ENCODE peak calls at places on chromosomes 6 and 20, in four cellular contexts. A is GM12878, V is K562, O is HepG2. B is an unnamed sample.

GRCh38 chr6:52221302-52221701 is 23.0 kb downstream of the IL17F start:
- DNase-seq in A (no peak), V (peak), O (no peak), B (no peak)

GRCh38 chr6:1871936-1872335 is 262.2 kb downstream of the FOXC1 start:
- DNase-seq in A (no peak), V (no peak), O (no peak), B (no peak)

GRCh38 chr6:134826889-134827737 is 122.8 kb downstream of the ALDH8A1 start:
- DNase-seq in A (no peak), V (no peak), O (no peak), B (no peak)

GRCh38 chr6:18823782-18824386 is 436.7 kb downstream of the RNF144B start:
- DNase-seq in A (no peak), V (peak), O (peak), B (peak)

GRCh38 chr20:37071481-37071911 is 24.3 kb downstream of the RBL1 start:
- DNase-seq in A (peak), V (no peak), O (no peak), B (no peak)

GRCh38 chr20:17431621-17432364 is 99.4 kb downstream of the BFSP1 start:
- DNase-seq in A (no peak), V (peak), O (peak), B (peak)

GRCh38 chr20:3751664-3752385 is 15.7 kb downstream of the ADISSP start:
- DNase-seq in A (no peak), V (no peak), O (no peak), B (no peak)

GRCh38 chr6:157657754-157658153 is 165.3 kb upstream of the SNX9 start:
- DNase-seq in A (no peak), V (no peak), O (no peak), B (no peak)

GRCh38 chr6:109580519-109580918 is 97.5 kb upstream of the ZBTB24 start:
- DNase-seq in A (no peak), V (no peak), O (no peak), B (no peak)

GRCh38 chr20:22522701-22523100 is 61.7 kb downstream of the FOXA2 start:
- DNase-seq in A (no peak), V (no peak), O (no peak), B (no peak)

GRCh38 chr6:14458669-14459266 is 341.2 kb downstream of the CD83 start:
- DNase-seq in A (no peak), V (no peak), O (no peak), B (no peak)

GRCh38 chr6:11188161-11188915 is 44.1 kb downstream of the NEDD9 start:
- DNase-seq in A (no peak), V (no peak), O (peak), B (no peak)

GRCh38 chr6:137025786-137026730 is 18.7 kb downstream of the IL20RA start:
- DNase-seq in A (peak), V (no peak), O (no peak), B (no peak)

GRCh38 chr6:141335889-141336288 is 796.8 kb upstream of the GJE1 start:
- DNase-seq in A (no peak), V (no peak), O (no peak), B (no peak)

GRCh38 chr6:116036075-116036773 is 24.5 kb downstream of the FRK start:
- DNase-seq in A (no peak), V (no peak), O (no peak), B (no peak)

GRCh38 chr6:145844933-145845531 is 30.4 kb upstream of the FBXO30 start:
- DNase-seq in A (no peak), V (no peak), O (no peak), B (no peak)

GRCh38 chr6:30759575-30760239 is 15.4 kb upstream of the IER3 start:
- DNase-seq in A (no peak), V (no peak), O (peak), B (no peak)

GRCh38 chr6:118748311-118749062 is 97.1 kb upstream of the CEP85L start:
- DNase-seq in A (no peak), V (no peak), O (no peak), B (no peak)

GRCh38 chr20:8721098-8721497 is 347.8 kb upstream of the PLCB4 start:
- DNase-seq in A (peak), V (peak), O (peak), B (peak)

DNA sequence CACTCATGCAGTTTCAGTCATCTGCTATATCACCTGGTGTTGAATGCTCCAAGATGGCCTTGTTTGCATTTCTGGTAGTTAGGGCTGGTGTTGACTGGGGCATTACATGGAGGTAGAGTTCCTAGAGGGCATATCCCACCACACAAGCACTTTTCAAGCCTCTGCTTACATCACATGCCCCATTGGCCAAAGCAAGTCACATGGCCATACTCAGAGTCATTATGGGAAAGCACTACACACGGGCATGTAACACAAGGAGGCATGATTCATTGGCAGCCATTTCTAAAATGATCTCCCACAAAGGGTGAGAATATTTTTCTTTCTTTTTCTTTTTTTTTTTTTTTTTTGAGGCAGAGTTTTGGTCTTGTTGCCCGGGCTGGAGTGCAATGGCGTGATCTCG is 73.2 kb downstream of the TRMT6 start:
- DNase-seq in A (no peak), V (no peak), O (no peak), B (no peak)
- TF ChIP-seq MAX in A (no peak), V (no peak), O (no peak), B (no peak)

GRCh38 chr6:46865221-46865620 is 56.5 kb downstream of the ADGRF5 start:
- DNase-seq in A (no peak), V (no peak), O (no peak), B (no peak)
- TF ChIP-seq ZBTB33 in A (no peak), V (no peak), O (no peak), B (no peak)

GRCh38 chr20:32966881-32967781 is 37.1 kb downstream of the SUN5 start:
- DNase-seq in A (peak), V (no peak), O (no peak), B (no peak)
- TF ChIP-seq YY1 in A (no peak), V (no peak), O (no peak), B (no peak)

GRCh38 chr6:22349051-22349450 is 52.2 kb upstream of the PRL start:
- DNase-seq in A (no peak), V (peak), O (no peak), B (no peak)

GRCh38 chr6:22349528-22349927 is 52.7 kb upstream of the PRL start:
- DNase-seq in A (no peak), V (no peak), O (no peak), B (no peak)

GRCh38 chr6:22353036-22353560 is 56.3 kb upstream of the PRL start:
- DNase-seq in A (no peak), V (no peak), O (no peak), B (no peak)

DNA sequence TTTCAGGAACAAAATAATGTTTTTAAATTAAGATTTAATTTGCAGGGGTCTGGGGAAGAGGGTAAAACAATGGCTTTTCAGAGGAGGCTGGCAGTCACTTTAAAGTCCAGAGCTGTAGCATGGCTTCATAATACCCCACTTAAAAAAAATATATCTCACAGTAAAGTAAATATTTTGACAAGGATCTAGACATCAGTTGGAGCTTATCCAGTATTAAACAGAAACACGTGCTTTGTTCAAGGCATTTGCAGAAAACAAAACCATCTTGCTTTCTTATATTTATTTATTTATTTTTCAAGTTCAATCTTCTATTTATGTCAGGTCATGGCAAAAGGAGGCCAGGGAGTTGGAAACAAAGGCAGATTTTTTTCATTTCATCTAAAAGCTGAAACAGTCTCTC is 53.3 kb upstream of the PRL start:
- DNase-seq in A (no peak), V (no peak), O (no peak), B (no peak)
- TF ChIP-seq MAX in A (no peak), V (no peak), O (no peak), B (no peak)

DNA sequence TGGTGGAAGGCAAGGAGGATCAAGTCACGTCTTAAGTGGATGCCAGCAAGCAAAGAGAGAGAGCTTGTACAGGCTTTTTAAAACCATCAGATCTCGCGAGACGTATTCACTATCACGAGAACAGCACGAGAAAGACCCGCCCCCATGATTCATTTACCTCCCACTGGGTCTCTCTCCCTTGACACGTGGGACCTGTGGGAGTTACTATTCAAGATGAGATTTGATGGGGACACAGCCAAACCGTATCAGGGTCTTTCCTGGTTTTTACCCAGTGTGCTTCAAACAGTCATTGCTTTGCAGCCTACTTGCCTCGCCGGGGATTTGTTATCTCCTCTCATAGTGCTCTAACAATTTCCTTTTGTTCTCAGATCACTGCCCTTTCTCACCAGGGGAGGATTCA is 108.2 kb downstream of the UST start:
- DNase-seq in A (no peak), V (no peak), O (no peak), B (no peak)
- TF ChIP-seq ZBTB33 in A (no peak), V (no peak), O (no peak), B (no peak)

GRCh38 chr20:63473555-63474449 is 1.3 kb upstream of the KCNQ2 start:
- DNase-seq in A (no peak), V (no peak), O (no peak), B (no peak)
- TF ChIP-seq YY1 in A (no peak), V (no peak), O (no peak), B (no peak)